ENCODE peak calls at places on chromosome 6, in five cellular contexts. V, X, K, M and W are unnamed samples.

GRCh38 chr6:74755748-74756147 is 450.1 kb downstream of the COL12A1 start:
- DNase-seq in M (no peak), K (no peak), V (no peak), X (no peak), W (no peak)

GRCh38 chr6:105794263-105794662 is 291.9 kb upstream of the PRDM1 start:
- DNase-seq in X (no peak), V (peak), M (peak), K (no peak), W (no peak)

GRCh38 chr6:41716516-41717446 is 18.6 kb downstream of the TFEB start:
- DNase-seq in V (no peak), X (no peak), K (no peak), M (no peak), W (no peak)

GRCh38 chr6:92577077-92577719 is 842.2 kb downstream of the EPHA7 start:
- DNase-seq in V (no peak), X (no peak), K (no peak), M (peak), W (peak)

GRCh38 chr6:131250121-131250520 is 114.9 kb downstream of the AKAP7 start:
- DNase-seq in X (peak), V (no peak), K (no peak), M (no peak), W (peak)

GRCh38 chr6:43901330-43902230 is 131.6 kb downstream of the VEGFA start:
- DNase-seq in M (no peak), V (no peak), K (no peak), X (no peak), W (no peak)

GRCh38 chr6:2744778-2745177 is 5.9 kb downstream of the MYLK4 start:
- DNase-seq in V (no peak), X (no peak), M (no peak), K (no peak), W (no peak)

GRCh38 chr6:98041921-98042320 is 758.9 kb upstream of the MMS22L start:
- DNase-seq in V (no peak), X (no peak), K (no peak), M (no peak), W (no peak)

GRCh38 chr6:166777096-166777630 is 150.1 kb upstream of the RPS6KA2 start:
- DNase-seq in V (no peak), M (no peak), X (no peak), K (no peak), W (no peak)

GRCh38 chr6:106381223-106381622 is 20.7 kb downstream of the CRYBG1 start:
- DNase-seq in V (no peak), M (no peak), K (no peak), X (no peak), W (no peak)

GRCh38 chr6:83592770-83593394 is 80.5 kb downstream of the PRSS35 start:
- DNase-seq in V (peak), X (peak), M (peak), K (peak), W (peak)

GRCh38 chr6:28167068-28167467 is 25.4 kb downstream of the ZKSCAN8 start:
- DNase-seq in X (no peak), M (no peak), V (no peak), K (no peak), W (peak)

GRCh38 chr6:105786890-105787655 is 299.1 kb upstream of the PRDM1 start:
- DNase-seq in V (no peak), X (peak), M (no peak), K (no peak), W (no peak)

GRCh38 chr6:139378226-139378625 is 3.8 kb upstream of the CITED2 start:
- DNase-seq in V (no peak), M (no peak), K (no peak), X (no peak), W (no peak)

GRCh38 chr6:35139470-35139869 is 1.7 kb downstream of the TCP11 start:
- DNase-seq in K (no peak), M (no peak), X (no peak), V (no peak), W (no peak)

GRCh38 chr6:79117752-79118151 is 39.7 kb upstream of the PHIP start:
- DNase-seq in M (no peak), V (no peak), K (no peak), X (no peak), W (no peak)

GRCh38 chr6:2854394-2854982 is 12.8 kb upstream of the SERPINB1 start:
- DNase-seq in V (no peak), K (no peak), M (no peak), X (no peak), W (peak)

GRCh38 chr6:38158762-38159350 is 339.3 kb downstream of the ZFAND3 start:
- DNase-seq in K (no peak), M (no peak), V (no peak), X (no peak), W (no peak)

GRCh38 chr6:80520195-80520594 is 413.7 kb downstream of the BCKDHB start:
- DNase-seq in M (no peak), K (no peak), V (no peak), X (no peak), W (peak)

GRCh38 chr6:147642458-147642857 is 134.0 kb downstream of the SAMD5 start:
- DNase-seq in M (no peak), X (no peak), K (no peak), V (no peak), W (peak)

GRCh38 chr6:4347877-4348276 is 212.5 kb upstream of the ECI2 start:
- DNase-seq in K (no peak), V (no peak), X (no peak), M (no peak), W (no peak)

GRCh38 chr6:167475947-167476346 is 151.1 kb downstream of the TTLL2 start:
- DNase-seq in M (no peak), K (no peak), V (no peak), X (no peak), W (no peak)

GRCh38 chr6:45522486-45522885 is 144.8 kb upstream of the SUPT3H start:
- DNase-seq in X (no peak), M (no peak), K (no peak), V (no peak), W (no peak)

GRCh38 chr6:140784573-140784972 is 1348.2 kb upstream of the GJE1 start:
- DNase-seq in M (no peak), V (no peak), X (no peak), K (no peak), W (peak)

GRCh38 chr6:126117251-126117650 is 130.9 kb downstream of the TRMT11 start:
- DNase-seq in M (no peak), X (no peak), K (no peak), V (no peak), W (peak)

GRCh38 chr6:26576929-26577719 is 19.6 kb upstream of the ABT1 start:
- DNase-seq in K (peak), M (peak), X (no peak), V (no peak), W (peak)

GRCh38 chr6:119333707-119334295 is 15.8 kb downstream of the MAN1A1 start:
- DNase-seq in K (no peak), V (no peak), X (no peak), M (no peak), W (no peak)

GRCh38 chr6:37988696-37989095 is 169.2 kb downstream of the ZFAND3 start:
- DNase-seq in X (no peak), K (no peak), V (no peak), M (no peak), W (no peak)

DNA sequence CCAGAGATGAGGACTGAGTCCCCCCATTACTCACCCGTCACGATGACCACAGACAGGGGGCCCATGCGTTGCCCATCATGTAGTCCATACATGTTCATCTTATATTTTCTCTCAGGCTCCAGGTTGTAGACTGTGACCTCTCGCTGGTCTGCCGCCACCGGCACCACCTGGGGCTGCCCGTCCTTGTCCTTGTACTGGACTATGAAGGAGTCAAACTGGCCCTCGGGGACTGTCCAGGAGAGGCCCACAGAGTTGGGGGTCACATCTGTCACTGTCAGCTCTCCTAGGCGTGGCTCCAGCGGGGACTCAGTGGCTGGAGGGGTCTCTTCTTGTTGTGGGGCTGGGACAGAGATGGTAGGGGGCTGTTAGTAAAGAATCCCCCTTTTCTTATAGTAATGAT is 35.4 kb downstream of the CYP21A2 start:
- DNase-seq in V (no peak), K (no peak), M (no peak), X (no peak), W (no peak)
- TF ChIP-seq BHLHE40 in V (no peak), K (no peak), M (no peak), X (no peak), W (no peak)

GRCh38 chr6:169618526-169619490 is 83.0 kb downstream of the WDR27 start:
- DNase-seq in K (no peak), V (no peak), X (no peak), M (no peak), W (peak)
- H3K4me3 ChIP-seq in K (no peak), V (no peak), X (no peak), M (no peak), W (no peak)

GRCh38 chr6:32888576-32888975 is 34.6 kb downstream of the PSMB9 start:
- DNase-seq in M (no peak), K (no peak), X (no peak), V (no peak), W (no peak)

GRCh38 chr6:32883789-32884188 is 29.8 kb downstream of the PSMB9 start:
- DNase-seq in X (no peak), V (no peak), M (no peak), K (no peak), W (peak)

GRCh38 chr6:32882879-32883250 is 28.9 kb downstream of the PSMB9 start:
- DNase-seq in M (no peak), V (no peak), X (no peak), K (no peak), W (peak)

GRCh38 chr6:32886674-32887383 is 32.8 kb downstream of the PSMB9 start:
- DNase-seq in K (no peak), X (no peak), M (no peak), V (no peak), W (peak)

DNA sequence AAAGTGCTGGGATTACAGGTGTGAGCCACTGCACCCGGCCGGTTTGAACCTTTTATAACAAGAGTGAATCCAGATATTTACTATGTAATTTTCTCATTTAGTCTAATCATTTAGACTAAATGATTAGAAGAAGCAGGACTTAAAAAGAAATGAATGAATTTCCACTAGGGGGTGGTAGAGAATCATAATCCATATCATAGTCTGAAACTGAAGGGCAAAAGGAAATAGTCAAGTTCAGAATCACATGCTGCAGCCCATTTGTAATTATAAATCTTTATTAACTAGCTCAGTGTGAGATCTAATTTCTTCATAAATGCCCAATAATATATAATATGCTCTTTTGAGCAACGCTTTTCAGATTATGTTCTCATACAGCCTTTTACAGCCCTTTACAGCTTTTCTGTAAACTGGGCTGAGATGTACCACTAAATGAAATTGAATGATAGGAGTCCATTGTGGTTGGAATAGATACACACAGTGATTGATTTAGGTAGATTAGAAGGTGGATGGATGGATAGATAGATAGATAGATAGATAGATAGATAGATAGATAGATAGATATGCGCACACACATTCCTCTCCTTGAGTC is 31.8 kb downstream of the PSMB9 start:
- DNase-seq in V (peak), K (peak), M (peak), X (peak), W (peak)
- H3K4me2 ChIP-seq in V (no peak), K (no peak), M (no peak), X (no peak), W (no peak)

GRCh38 chr6:55941713-55942112 is 66.3 kb upstream of the BMP5 start:
- DNase-seq in X (no peak), M (no peak), V (no peak), K (no peak), W (peak)

GRCh38 chr6:55943329-55943728 is 67.9 kb upstream of the BMP5 start:
- DNase-seq in M (no peak), K (no peak), X (no peak), V (no peak), W (peak)
- TF ChIP-seq BHLHE40 in M (no peak), K (no peak), X (no peak), V (no peak), W (no peak)

DNA sequence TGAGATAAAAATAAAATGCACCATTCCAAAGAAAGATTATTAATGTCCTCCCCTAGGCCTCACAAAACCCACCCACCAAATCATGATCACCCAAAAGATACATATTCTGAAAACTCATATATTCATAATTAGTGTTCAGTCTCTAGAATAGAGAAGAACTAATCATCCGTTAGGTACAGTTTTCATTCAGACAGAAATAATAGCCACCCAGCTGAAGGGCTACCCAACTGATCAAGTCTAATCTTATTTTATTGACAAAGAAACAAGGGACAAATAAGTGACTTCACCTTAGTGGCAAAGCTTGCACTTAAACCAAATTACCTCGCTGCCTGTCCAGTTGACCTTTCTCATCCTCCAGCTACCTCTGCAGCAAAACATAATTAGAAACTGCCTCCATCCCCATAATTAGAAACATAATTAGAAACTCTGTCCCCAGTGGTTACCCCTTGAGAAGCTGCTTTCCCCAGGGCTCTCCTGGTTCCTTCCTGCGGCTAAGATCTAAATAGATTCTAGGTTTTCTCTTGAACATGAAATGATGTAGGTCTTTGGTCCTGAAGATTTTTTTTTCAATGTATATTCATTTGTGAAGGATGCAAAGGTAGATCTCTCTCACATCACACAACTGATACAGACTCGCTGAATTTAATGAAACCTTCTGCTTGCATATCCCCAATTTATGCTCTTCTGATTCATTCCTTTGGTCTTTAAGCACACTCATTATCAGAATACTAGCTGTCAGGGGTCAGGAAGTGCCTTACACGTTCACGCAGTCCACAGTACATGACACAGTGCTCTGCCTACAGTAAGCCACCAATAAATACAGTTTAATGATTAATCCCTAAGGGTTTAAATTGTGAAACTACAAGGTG is 46.3 kb downstream of the HBS1L start:
- DNase-seq in K (no peak), X (peak), M (peak), V (no peak), W (no peak)
- H3K4me3 ChIP-seq in K (no peak), X (peak), M (no peak), V (no peak), W (no peak)

GRCh38 chr6:148998704-148999103 is 251.9 kb downstream of the UST start:
- DNase-seq in V (no peak), M (no peak), X (no peak), K (no peak), W (no peak)

GRCh38 chr6:148997863-148998262 is 251.0 kb downstream of the UST start:
- DNase-seq in V (no peak), M (no peak), K (no peak), X (no peak), W (peak)

GRCh38 chr6:148999921-149000589 is 253.2 kb downstream of the UST start:
- DNase-seq in M (no peak), V (no peak), X (no peak), K (no peak), W (peak)

GRCh38 chr6:149001422-149001821 is 254.6 kb downstream of the UST start:
- DNase-seq in V (no peak), K (no peak), X (no peak), M (no peak), W (no peak)

GRCh38 chr6:148999501-148999900 is 252.7 kb downstream of the UST start:
- DNase-seq in K (no peak), M (no peak), V (no peak), X (no peak), W (peak)
- H3K4me2 ChIP-seq in K (no peak), M (no peak), V (peak), X (no peak), W (peak)